ENCODE peak calls at places on chromosomes 1 and 21, in eight cellular contexts. P is SJSA1; J is foreskin fibroblast; N is mucosa of gallbladder; Q is stimulated activated CD4-positive, alpha-beta T cell treated with anti-CD3 and anti-CD28 coated beads, Interleukin-12 subunit alpha, Interleukin-12 subunit beta, amount 100 ng/mL, for 4 hours; F is CD8-positive, alpha-beta memory T cell; E is AG04450; O is stomach. I is an unnamed sample.

GRCh38 chr1:71850936-71851335 is 431.4 kb downstream of the NEGR1 start:
- DNase-seq in P (no peak), J (no peak), N (no peak), Q (no peak), F (no peak), E (no peak), O (no peak), I (no peak)

GRCh38 chr1:43008425-43009108 is 49.9 kb upstream of the SLC2A1 start:
- DNase-seq in P (no peak), J (no peak), N (no peak), Q (no peak), F (no peak), E (no peak), O (no peak), I (peak)

GRCh38 chr1:162275622-162276175 is 101.0 kb downstream of the SPATA46 start:
- DNase-seq in P (no peak), J (no peak), N (no peak), Q (no peak), F (no peak), E (no peak), O (no peak), I (no peak)

GRCh38 chr1:43452789-43453441 is 816 bp downstream of the HYI start:
- DNase-seq in P (peak), J (peak), N (no peak), Q (no peak), F (no peak), E (no peak), O (peak), I (no peak)

GRCh38 chr1:31574749-31575372 is 1.5 kb upstream of the TINAGL1 start:
- DNase-seq in P (no peak), J (no peak), N (peak), Q (no peak), F (no peak), E (no peak), O (no peak), I (no peak)

GRCh38 chr21:40841524-40842196 is 5.3 kb downstream of the DSCAM start:
- DNase-seq in P (no peak), J (no peak), N (peak), Q (no peak), F (no peak), E (no peak), O (peak), I (peak)

GRCh38 chr1:183194527-183195145 is 8.6 kb downstream of the LAMC2 start:
- DNase-seq in P (no peak), J (no peak), N (no peak), Q (no peak), F (no peak), E (no peak), O (no peak), I (no peak)

GRCh38 chr1:211198111-211198510 is 61.1 kb upstream of the RCOR3 start:
- DNase-seq in P (peak), J (peak), N (no peak), Q (no peak), F (no peak), E (no peak), O (no peak), I (no peak)

GRCh38 chr1:200896571-200897187 is 2.0 kb downstream of the INAVA start:
- DNase-seq in P (peak), J (no peak), N (peak), Q (no peak), F (no peak), E (no peak), O (peak), I (no peak)

GRCh38 chr1:173315296-173315695 is 108.2 kb upstream of the TNFSF4 start:
- DNase-seq in P (no peak), J (no peak), N (no peak), Q (no peak), F (no peak), E (no peak), O (no peak), I (no peak)

GRCh38 chr1:246836169-246836568 is 95.6 kb downstream of the AHCTF1 start:
- DNase-seq in P (no peak), J (no peak), N (no peak), Q (no peak), F (no peak), E (no peak), O (no peak), I (no peak)

GRCh38 chr1:1225913-1226312 is 5.9 kb downstream of the SDF4 start:
- DNase-seq in P (no peak), J (no peak), N (no peak), Q (no peak), F (no peak), E (no peak), O (peak), I (no peak)

GRCh38 chr1:204751883-204752687 is 66.5 kb upstream of the LRRN2 start:
- DNase-seq in P (no peak), J (no peak), N (no peak), Q (no peak), F (no peak), E (no peak), O (no peak), I (peak)

GRCh38 chr21:34509151-34509550 is 2.9 kb downstream of the KCNE1 start:
- DNase-seq in P (no peak), J (no peak), N (no peak), Q (no peak), F (no peak), E (no peak), O (no peak), I (no peak)

GRCh38 chr1:223714849-223715709 is 2.7 kb downstream of the CAPN2 start:
- DNase-seq in P (peak), J (peak), N (peak), Q (no peak), F (no peak), E (no peak), O (no peak), I (no peak)

GRCh38 chr1:63612564-63612963 is 19.4 kb downstream of the PGM1 start:
- DNase-seq in P (no peak), J (no peak), N (no peak), Q (no peak), F (no peak), E (no peak), O (no peak), I (no peak)

GRCh38 chr1:174626031-174627020 is 178.6 kb downstream of the GPR52 start:
- DNase-seq in P (no peak), J (peak), N (no peak), Q (no peak), F (no peak), E (no peak), O (no peak), I (no peak)

GRCh38 chr21:34889287-34889536 is 159.9 kb downstream of the RUNX1 start:
- DNase-seq in P (peak), J (peak), N (peak), Q (peak), F (no peak), E (no peak), O (peak), I (peak)

GRCh38 chr1:147545133-147545532 is 3.8 kb downstream of the BCL9 start:
- DNase-seq in P (no peak), J (no peak), N (peak), Q (peak), F (peak), E (no peak), O (peak), I (no peak)

GRCh38 chr1:236160540-236161127 is 18.3 kb downstream of the GPR137B start:
- DNase-seq in P (no peak), J (no peak), N (no peak), Q (no peak), F (no peak), E (no peak), O (no peak), I (no peak)

GRCh38 chr1:38193040-38193439 is 146.4 kb upstream of the POU3F1 start:
- DNase-seq in P (no peak), J (no peak), N (no peak), Q (no peak), F (no peak), E (no peak), O (no peak), I (no peak)

GRCh38 chr21:15687208-15687607 is 42.6 kb upstream of the USP25 start:
- DNase-seq in P (peak), J (no peak), N (no peak), Q (no peak), F (no peak), E (no peak), O (no peak), I (no peak)

GRCh38 chr1:86912501-86912900 is 1.4 kb downstream of the SELENOF start:
- DNase-seq in P (no peak), J (peak), N (no peak), Q (no peak), F (no peak), E (no peak), O (no peak), I (no peak)

GRCh38 chr1:93556291-93556690 is 108.4 kb downstream of the FNBP1L start:
- DNase-seq in P (no peak), J (no peak), N (no peak), Q (no peak), F (no peak), E (no peak), O (no peak), I (no peak)

GRCh38 chr1:32266926-32267645 is 16.0 kb downstream of the LCK start:
- DNase-seq in P (peak), J (peak), N (no peak), Q (no peak), F (no peak), E (peak), O (no peak), I (no peak)

GRCh38 chr21:44291936-44292811 is 6.5 kb downstream of the AIRE start:
- DNase-seq in P (no peak), J (no peak), N (no peak), Q (no peak), F (no peak), E (no peak), O (no peak), I (no peak)

GRCh38 chr1:48661726-48662483 is 114.8 kb downstream of the BEND5 start:
- DNase-seq in P (no peak), J (no peak), N (no peak), Q (no peak), F (no peak), E (no peak), O (no peak), I (no peak)

GRCh38 chr21:32940079-32941014 is 85.4 kb upstream of the OLIG2 start:
- DNase-seq in P (peak), J (peak), N (peak), Q (peak), F (peak), E (peak), O (peak), I (peak)

GRCh38 chr1:228968841-228969606 is 233.7 kb downstream of the RHOU start:
- DNase-seq in P (no peak), J (no peak), N (no peak), Q (no peak), F (no peak), E (no peak), O (no peak), I (peak)

GRCh38 chr21:37787456-37787855 is 128.8 kb downstream of the KCNJ6 start:
- DNase-seq in P (peak), J (peak), N (no peak), Q (no peak), F (no peak), E (peak), O (no peak), I (no peak)

GRCh38 chr1:238336531-238336930 is 445.8 kb upstream of the ZP4 start:
- DNase-seq in P (no peak), J (no peak), N (no peak), Q (no peak), F (no peak), E (no peak), O (no peak), I (no peak)

GRCh38 chr1:100810360-100810759 is 84.3 kb downstream of the EXTL2 start:
- DNase-seq in P (no peak), J (no peak), N (no peak), Q (no peak), F (no peak), E (no peak), O (no peak), I (no peak)

GRCh38 chr1:182962554-182963115 is 9.7 kb upstream of the SHCBP1L start:
- DNase-seq in P (peak), J (peak), N (peak), Q (no peak), F (no peak), E (peak), O (peak), I (peak)

GRCh38 chr1:2949966-2950925 is 71.0 kb upstream of the ACTRT2 start:
- DNase-seq in P (no peak), J (no peak), N (no peak), Q (no peak), F (no peak), E (no peak), O (no peak), I (no peak)

GRCh38 chr1:165376041-165376810 is 19.7 kb upstream of the LMX1A start:
- DNase-seq in P (peak), J (peak), N (peak), Q (peak), F (no peak), E (no peak), O (peak), I (peak)

I was measured in neural crest cell.